ENCODE peak calls at places on chromosome 15, in nine cellular contexts. One of them, this sample, is unnamed.

GRCh38 chr15:65447145-65447544 is 24.4 kb upstream of the IGDCC4 start:
- DNase-seq in mesothelial cell of epicardium: no peak
- DNase-seq in cardiac fibroblast: no peak
- DNase-seq in ovary: no peak
- DNase-seq in BE2C: no peak
- DNase-seq in MM.1S: no peak
- DNase-seq in nephron progenitor cell: no peak
- DNase-seq in H9: no peak
- DNase-seq in stomach: no peak
- DNase-seq in this sample: no peak

GRCh38 chr15:51318382-51319150 is 19.8 kb downstream of the CYP19A1 start:
- DNase-seq in H9: no peak
- DNase-seq in nephron progenitor cell: no peak
- DNase-seq in MM.1S: no peak
- DNase-seq in ovary: no peak
- DNase-seq in cardiac fibroblast: peak
- DNase-seq in BE2C: no peak
- DNase-seq in mesothelial cell of epicardium: no peak
- DNase-seq in stomach: no peak
- DNase-seq in this sample: no peak

GRCh38 chr15:62816342-62817059 is 226.0 kb upstream of the TPM1 start:
- DNase-seq in mesothelial cell of epicardium: no peak
- DNase-seq in ovary: no peak
- DNase-seq in BE2C: no peak
- DNase-seq in cardiac fibroblast: no peak
- DNase-seq in H9: no peak
- DNase-seq in stomach: no peak
- DNase-seq in nephron progenitor cell: no peak
- DNase-seq in MM.1S: no peak
- DNase-seq in this sample: no peak

GRCh38 chr15:42796955-42797779 is 60.2 kb upstream of the CDAN1 start:
- DNase-seq in ovary: no peak
- DNase-seq in H9: no peak
- DNase-seq in MM.1S: no peak
- DNase-seq in stomach: no peak
- DNase-seq in BE2C: no peak
- DNase-seq in nephron progenitor cell: no peak
- DNase-seq in mesothelial cell of epicardium: no peak
- DNase-seq in cardiac fibroblast: peak
- DNase-seq in this sample: no peak

GRCh38 chr15:100713163-100713867 is 110.9 kb downstream of the ASB7 start:
- DNase-seq in H9: peak
- DNase-seq in BE2C: no peak
- DNase-seq in ovary: no peak
- DNase-seq in cardiac fibroblast: peak
- DNase-seq in nephron progenitor cell: no peak
- DNase-seq in stomach: no peak
- DNase-seq in mesothelial cell of epicardium: no peak
- DNase-seq in MM.1S: no peak
- DNase-seq in this sample: no peak

GRCh38 chr15:45088801-45089711 is 24.9 kb downstream of the DUOX2 start:
- DNase-seq in ovary: no peak
- DNase-seq in cardiac fibroblast: peak
- DNase-seq in stomach: no peak
- DNase-seq in BE2C: peak
- DNase-seq in MM.1S: no peak
- DNase-seq in H9: no peak
- DNase-seq in mesothelial cell of epicardium: no peak
- DNase-seq in nephron progenitor cell: peak
- DNase-seq in this sample: no peak

GRCh38 chr15:65666257-65666656 is 44.5 kb downstream of the SLC24A1 start:
- DNase-seq in mesothelial cell of epicardium: no peak
- DNase-seq in cardiac fibroblast: peak
- DNase-seq in BE2C: no peak
- DNase-seq in stomach: no peak
- DNase-seq in MM.1S: no peak
- DNase-seq in ovary: no peak
- DNase-seq in H9: no peak
- DNase-seq in nephron progenitor cell: no peak
- DNase-seq in this sample: no peak

GRCh38 chr15:24039683-24040082 is 352.6 kb upstream of the NDN start:
- DNase-seq in stomach: no peak
- DNase-seq in MM.1S: peak
- DNase-seq in cardiac fibroblast: no peak
- DNase-seq in BE2C: no peak
- DNase-seq in nephron progenitor cell: no peak
- DNase-seq in H9: no peak
- DNase-seq in ovary: no peak
- DNase-seq in mesothelial cell of epicardium: no peak
- DNase-seq in this sample: no peak

GRCh38 chr15:96889734-96890480 is 559.4 kb downstream of the NR2F2 start:
- DNase-seq in H9: no peak
- DNase-seq in MM.1S: peak
- DNase-seq in stomach: no peak
- DNase-seq in ovary: no peak
- DNase-seq in BE2C: no peak
- DNase-seq in nephron progenitor cell: no peak
- DNase-seq in cardiac fibroblast: peak
- DNase-seq in mesothelial cell of epicardium: no peak
- DNase-seq in this sample: no peak

GRCh38 chr15:64127521-64128275 is 23.8 kb upstream of the SNX22 start:
- DNase-seq in BE2C: no peak
- DNase-seq in MM.1S: no peak
- DNase-seq in H9: no peak
- DNase-seq in cardiac fibroblast: no peak
- DNase-seq in ovary: no peak
- DNase-seq in stomach: no peak
- DNase-seq in nephron progenitor cell: no peak
- DNase-seq in mesothelial cell of epicardium: no peak
- DNase-seq in this sample: no peak

GRCh38 chr15:60379466-60380274 is 18.1 kb downstream of the ANXA2 start:
- DNase-seq in cardiac fibroblast: peak
- DNase-seq in MM.1S: no peak
- DNase-seq in stomach: no peak
- DNase-seq in nephron progenitor cell: no peak
- DNase-seq in BE2C: no peak
- DNase-seq in H9: no peak
- DNase-seq in ovary: no peak
- DNase-seq in mesothelial cell of epicardium: no peak
- DNase-seq in this sample: no peak

GRCh38 chr15:76161153-76162049 is 101.6 kb downstream of the TMEM266 start:
- DNase-seq in mesothelial cell of epicardium: no peak
- DNase-seq in ovary: peak
- DNase-seq in H9: peak
- DNase-seq in MM.1S: no peak
- DNase-seq in cardiac fibroblast: no peak
- DNase-seq in BE2C: no peak
- DNase-seq in nephron progenitor cell: no peak
- DNase-seq in stomach: no peak
- DNase-seq in this sample: no peak

GRCh38 chr15:76158815-76159214 is 99.0 kb downstream of the TMEM266 start:
- DNase-seq in stomach: no peak
- DNase-seq in MM.1S: no peak
- DNase-seq in ovary: no peak
- DNase-seq in mesothelial cell of epicardium: no peak
- DNase-seq in nephron progenitor cell: no peak
- DNase-seq in cardiac fibroblast: no peak
- DNase-seq in BE2C: no peak
- DNase-seq in H9: no peak
- DNase-seq in this sample: no peak

GRCh38 chr15:76160426-76161152 is 100.8 kb downstream of the TMEM266 start:
- DNase-seq in nephron progenitor cell: no peak
- DNase-seq in MM.1S: no peak
- DNase-seq in BE2C: no peak
- DNase-seq in cardiac fibroblast: no peak
- DNase-seq in mesothelial cell of epicardium: no peak
- DNase-seq in stomach: no peak
- DNase-seq in H9: peak
- DNase-seq in ovary: no peak
- DNase-seq in this sample: no peak

GRCh38 chr15:76158250-76158649 is 98.5 kb downstream of the TMEM266 start:
- DNase-seq in MM.1S: no peak
- DNase-seq in BE2C: no peak
- DNase-seq in stomach: no peak
- DNase-seq in ovary: no peak
- DNase-seq in cardiac fibroblast: no peak
- DNase-seq in nephron progenitor cell: no peak
- DNase-seq in H9: no peak
- DNase-seq in mesothelial cell of epicardium: no peak
- DNase-seq in this sample: no peak

DNA sequence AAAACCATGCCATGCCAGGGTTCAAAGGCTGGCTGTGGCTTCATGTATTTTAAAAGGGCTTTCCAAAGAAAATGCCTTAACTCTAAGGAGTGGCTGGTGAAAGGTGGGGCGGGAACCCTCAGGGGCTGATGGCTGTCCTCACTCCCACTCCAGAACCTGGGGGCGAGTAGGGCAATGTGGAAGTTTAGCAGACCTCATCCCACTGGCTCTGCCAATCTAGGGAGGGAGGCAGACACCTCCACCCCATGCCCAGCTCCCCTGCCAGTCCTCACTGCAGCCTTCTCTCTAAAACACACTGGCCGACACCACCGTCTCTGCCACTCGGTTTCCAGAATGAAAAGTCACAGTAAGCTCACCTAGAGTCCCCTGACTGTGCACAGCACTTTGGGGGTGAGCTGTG is 99.5 kb downstream of the TMEM266 start:
- DNase-seq in BE2C: no peak
- DNase-seq in ovary: no peak
- DNase-seq in MM.1S: no peak
- DNase-seq in mesothelial cell of epicardium: no peak
- DNase-seq in cardiac fibroblast: no peak
- DNase-seq in nephron progenitor cell: no peak
- DNase-seq in H9: no peak
- DNase-seq in stomach: no peak
- DNase-seq in this sample: no peak
- TF ChIP-seq CTCF in BE2C: no peak
- TF ChIP-seq CTCF in ovary: no peak
- TF ChIP-seq CTCF in MM.1S: no peak
- TF ChIP-seq CTCF in mesothelial cell of epicardium: no peak
- TF ChIP-seq CTCF in cardiac fibroblast: no peak
- TF ChIP-seq CTCF in nephron progenitor cell: no peak
- TF ChIP-seq CTCF in H9: no peak
- TF ChIP-seq CTCF in stomach: no peak
- TF ChIP-seq CTCF in this sample: no peak

GRCh38 chr15:72340366-72340765 is 20.4 kb upstream of the CELF6 start:
- DNase-seq in nephron progenitor cell: no peak
- DNase-seq in cardiac fibroblast: peak
- DNase-seq in BE2C: no peak
- DNase-seq in MM.1S: no peak
- DNase-seq in ovary: no peak
- DNase-seq in mesothelial cell of epicardium: no peak
- DNase-seq in stomach: no peak
- DNase-seq in H9: no peak
- DNase-seq in this sample: no peak

GRCh38 chr15:72341361-72341760 is 21.4 kb upstream of the CELF6 start:
- DNase-seq in nephron progenitor cell: peak
- DNase-seq in H9: peak
- DNase-seq in stomach: no peak
- DNase-seq in ovary: no peak
- DNase-seq in MM.1S: no peak
- DNase-seq in BE2C: peak
- DNase-seq in cardiac fibroblast: peak
- DNase-seq in mesothelial cell of epicardium: no peak
- DNase-seq in this sample: peak

GRCh38 chr15:72339777-72340177 is 19.8 kb upstream of the CELF6 start:
- DNase-seq in mesothelial cell of epicardium: no peak
- DNase-seq in cardiac fibroblast: peak
- DNase-seq in stomach: no peak
- DNase-seq in BE2C: peak
- DNase-seq in ovary: no peak
- DNase-seq in H9: no peak
- DNase-seq in nephron progenitor cell: no peak
- DNase-seq in MM.1S: no peak
- DNase-seq in this sample: peak

GRCh38 chr15:72344602-72345001 is 24.6 kb upstream of the CELF6 start:
- DNase-seq in H9: no peak
- DNase-seq in nephron progenitor cell: no peak
- DNase-seq in mesothelial cell of epicardium: no peak
- DNase-seq in ovary: no peak
- DNase-seq in MM.1S: no peak
- DNase-seq in stomach: no peak
- DNase-seq in BE2C: no peak
- DNase-seq in cardiac fibroblast: no peak
- DNase-seq in this sample: no peak

DNA sequence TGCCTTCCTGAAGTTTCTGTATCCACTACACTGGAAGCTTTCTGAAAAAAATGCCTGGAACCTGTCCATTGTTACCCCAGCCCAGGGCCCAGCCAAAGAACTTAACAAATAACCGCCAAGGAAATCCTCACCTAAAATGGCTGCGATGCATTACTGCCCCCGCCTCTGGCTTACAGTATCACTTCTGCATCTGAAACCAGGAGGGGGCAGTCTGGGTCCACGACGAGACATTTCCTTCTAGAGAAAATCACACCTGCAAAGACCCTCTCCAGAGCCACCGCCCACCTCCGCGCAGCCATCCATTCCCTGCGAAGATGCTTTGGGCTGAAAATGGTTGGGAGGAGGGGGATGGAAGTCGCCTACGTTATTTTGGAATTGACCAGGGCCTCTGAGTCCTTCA is 22.4 kb upstream of the CELF6 start:
- DNase-seq in mesothelial cell of epicardium: no peak
- DNase-seq in cardiac fibroblast: peak
- DNase-seq in BE2C: peak
- DNase-seq in stomach: peak
- DNase-seq in MM.1S: no peak
- DNase-seq in nephron progenitor cell: peak
- DNase-seq in ovary: no peak
- DNase-seq in H9: peak
- DNase-seq in this sample: peak
- TF ChIP-seq CTCF in mesothelial cell of epicardium: no peak
- TF ChIP-seq CTCF in cardiac fibroblast: peak
- TF ChIP-seq CTCF in BE2C: peak
- TF ChIP-seq CTCF in stomach: peak
- TF ChIP-seq CTCF in MM.1S: peak
- TF ChIP-seq CTCF in nephron progenitor cell: no peak
- TF ChIP-seq CTCF in ovary: no peak
- TF ChIP-seq CTCF in H9: peak
- TF ChIP-seq CTCF in this sample: peak

GRCh38 chr15:70355275-70355795 is 257.6 kb upstream of the TLE3 start:
- DNase-seq in stomach: no peak
- DNase-seq in mesothelial cell of epicardium: no peak
- DNase-seq in nephron progenitor cell: no peak
- DNase-seq in ovary: no peak
- DNase-seq in MM.1S: no peak
- DNase-seq in H9: no peak
- DNase-seq in BE2C: no peak
- DNase-seq in cardiac fibroblast: no peak
- DNase-seq in this sample: no peak
- TF ChIP-seq CTCF in stomach: no peak
- TF ChIP-seq CTCF in mesothelial cell of epicardium: no peak
- TF ChIP-seq CTCF in nephron progenitor cell: peak
- TF ChIP-seq CTCF in ovary: no peak
- TF ChIP-seq CTCF in MM.1S: no peak
- TF ChIP-seq CTCF in H9: peak
- TF ChIP-seq CTCF in BE2C: peak
- TF ChIP-seq CTCF in cardiac fibroblast: peak
- TF ChIP-seq CTCF in this sample: no peak

DNA sequence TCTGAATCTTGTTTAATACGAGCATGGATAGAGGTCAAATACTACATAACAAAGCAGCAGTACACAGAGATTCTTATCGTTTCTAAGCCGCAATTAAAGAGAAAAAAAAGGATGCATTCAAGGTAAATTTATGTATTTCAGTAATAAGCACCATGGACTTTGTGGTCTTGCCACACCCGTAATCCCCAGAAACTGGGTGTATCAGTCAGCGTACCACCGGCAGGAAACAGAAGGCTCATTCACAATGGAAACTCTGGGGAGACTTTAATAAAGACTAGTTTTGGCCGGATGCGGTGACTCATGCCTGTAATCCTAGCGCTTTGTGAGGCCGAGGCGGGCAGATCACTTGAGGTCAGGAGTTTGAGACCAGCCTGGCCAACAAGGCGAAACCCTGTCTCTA is 81.9 kb upstream of the ZNF280D start:
- DNase-seq in H9: no peak
- DNase-seq in BE2C: no peak
- DNase-seq in stomach: no peak
- DNase-seq in mesothelial cell of epicardium: no peak
- DNase-seq in MM.1S: no peak
- DNase-seq in ovary: no peak
- DNase-seq in cardiac fibroblast: peak
- DNase-seq in nephron progenitor cell: no peak
- DNase-seq in this sample: no peak
- TF ChIP-seq CTCF in H9: no peak
- TF ChIP-seq CTCF in BE2C: no peak
- TF ChIP-seq CTCF in stomach: no peak
- TF ChIP-seq CTCF in mesothelial cell of epicardium: no peak
- TF ChIP-seq CTCF in MM.1S: no peak
- TF ChIP-seq CTCF in ovary: no peak
- TF ChIP-seq CTCF in cardiac fibroblast: no peak
- TF ChIP-seq CTCF in nephron progenitor cell: no peak
- TF ChIP-seq CTCF in this sample: no peak

This sample was measured in glutamatergic neuron.